ENCODE peak calls at places on chromosomes 3 and 15, in five cellular contexts. One of them, this sample, is unnamed.

GRCh38 chr15:39580630-39581500 is at the start of gene THBS1:
- DNase-seq in Caco-2: peak; percentile 94
- DNase-seq in AG09319: peak; percentile 97
- DNase-seq in WERI-Rb-1: no peak
- DNase-seq in fibroblast of the aortic adventitia: peak; percentile 90
- DNase-seq in this sample: peak; percentile 42

GRCh38 chr3:110164632-110165240 is 827.4 kb upstream of the DPPA4 start:
- DNase-seq in Caco-2: no peak
- DNase-seq in fibroblast of the aortic adventitia: no peak
- DNase-seq in AG09319: no peak
- DNase-seq in WERI-Rb-1: no peak
- DNase-seq in this sample: no peak

GRCh38 chr3:108879915-108880314 is 57.3 kb downstream of the TRAT1 start:
- DNase-seq in AG09319: no peak
- DNase-seq in fibroblast of the aortic adventitia: no peak
- DNase-seq in WERI-Rb-1: no peak
- DNase-seq in Caco-2: no peak
- DNase-seq in this sample: no peak

GRCh38 chr15:78391781-78392180 is 46.2 kb upstream of the IREB2 start:
- DNase-seq in AG09319: no peak
- DNase-seq in Caco-2: no peak
- DNase-seq in WERI-Rb-1: no peak
- DNase-seq in fibroblast of the aortic adventitia: no peak
- DNase-seq in this sample: no peak

GRCh38 chr15:61908241-61908640 is 152.0 kb downstream of the VPS13C start:
- DNase-seq in WERI-Rb-1: no peak
- DNase-seq in Caco-2: no peak
- DNase-seq in AG09319: no peak
- DNase-seq in fibroblast of the aortic adventitia: no peak
- DNase-seq in this sample: no peak

GRCh38 chr3:126293370-126294082 is 63.7 kb downstream of the KLF15 start:
- DNase-seq in fibroblast of the aortic adventitia: no peak
- DNase-seq in Caco-2: no peak
- DNase-seq in WERI-Rb-1: no peak
- DNase-seq in AG09319: no peak
- DNase-seq in this sample: no peak

GRCh38 chr3:55511895-55512585 is 24.9 kb upstream of the WNT5A start:
- DNase-seq in fibroblast of the aortic adventitia: peak; percentile 89
- DNase-seq in WERI-Rb-1: no peak
- DNase-seq in AG09319: no peak
- DNase-seq in Caco-2: no peak
- DNase-seq in this sample: no peak

GRCh38 chr3:22555753-22556152 is 647.4 kb upstream of the UBE2E2 start:
- DNase-seq in WERI-Rb-1: no peak
- DNase-seq in AG09319: no peak
- DNase-seq in Caco-2: no peak
- DNase-seq in fibroblast of the aortic adventitia: no peak
- DNase-seq in this sample: no peak

GRCh38 chr3:128555098-128555825 is 62.3 kb upstream of the GATA2 start:
- DNase-seq in Caco-2: no peak
- DNase-seq in fibroblast of the aortic adventitia: no peak
- DNase-seq in WERI-Rb-1: no peak
- DNase-seq in AG09319: no peak
- DNase-seq in this sample: no peak

GRCh38 chr3:127670761-127671522 is 1.8 kb upstream of the ABTB1 start:
- DNase-seq in WERI-Rb-1: no peak
- DNase-seq in AG09319: no peak
- DNase-seq in Caco-2: no peak
- DNase-seq in fibroblast of the aortic adventitia: no peak
- DNase-seq in this sample: no peak

GRCh38 chr3:27165348-27165747 is 203.8 kb downstream of the NEK10 start:
- DNase-seq in WERI-Rb-1: no peak
- DNase-seq in AG09319: peak; percentile 88
- DNase-seq in fibroblast of the aortic adventitia: peak; percentile 90
- DNase-seq in Caco-2: no peak
- DNase-seq in this sample: no peak

GRCh38 chr3:73520931-73521461 is 103.7 kb downstream of the PDZRN3 start:
- DNase-seq in WERI-Rb-1: peak; percentile 81
- DNase-seq in Caco-2: no peak
- DNase-seq in AG09319: peak; percentile 64
- DNase-seq in fibroblast of the aortic adventitia: peak; percentile 93
- DNase-seq in this sample: no peak

GRCh38 chr3:151909720-151910405 is 36.4 kb downstream of the SUCNR1 start:
- DNase-seq in AG09319: no peak
- DNase-seq in WERI-Rb-1: no peak
- DNase-seq in Caco-2: no peak
- DNase-seq in fibroblast of the aortic adventitia: peak; percentile 93
- DNase-seq in this sample: no peak

GRCh38 chr15:41115088-41115651 is 910 bp downstream of the INO80 start:
- DNase-seq in AG09319: peak; percentile 1
- DNase-seq in Caco-2: no peak
- DNase-seq in fibroblast of the aortic adventitia: peak; percentile 33
- DNase-seq in WERI-Rb-1: no peak
- DNase-seq in this sample: no peak
- TF ChIP-seq CTCF in AG09319: peak; percentile 13
- TF ChIP-seq CTCF in Caco-2: no peak
- TF ChIP-seq CTCF in fibroblast of the aortic adventitia: peak; percentile 30
- TF ChIP-seq CTCF in WERI-Rb-1: no peak
- TF ChIP-seq CTCF in this sample: no peak

DNA sequence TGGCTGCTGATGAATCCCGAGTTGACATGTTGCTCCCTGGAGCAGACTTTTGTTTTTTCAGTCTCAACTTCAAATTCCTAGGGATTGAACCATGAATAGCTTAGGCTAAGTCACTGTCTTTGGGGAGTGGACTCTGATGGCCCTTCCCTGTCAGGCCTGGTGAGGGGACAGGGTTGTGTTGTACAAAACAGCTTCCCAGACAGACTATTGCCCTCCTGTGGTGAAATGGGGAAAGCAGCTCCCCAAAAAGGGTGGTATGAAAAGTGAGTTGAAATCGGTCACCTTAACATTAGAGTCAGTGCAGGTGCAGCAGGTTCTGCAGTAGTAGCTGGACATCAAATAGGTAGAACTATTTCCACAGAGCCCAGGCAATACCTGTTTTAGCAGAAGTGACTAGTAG is 775.6 kb downstream of the ROBO2 start:
- DNase-seq in AG09319: no peak
- DNase-seq in Caco-2: peak; percentile 37
- DNase-seq in fibroblast of the aortic adventitia: no peak
- DNase-seq in WERI-Rb-1: peak; percentile 54
- DNase-seq in this sample: peak; percentile 36
- TF ChIP-seq CTCF in AG09319: peak; percentile 22
- TF ChIP-seq CTCF in Caco-2: no peak
- TF ChIP-seq CTCF in fibroblast of the aortic adventitia: no peak
- TF ChIP-seq CTCF in WERI-Rb-1: peak; percentile 68
- TF ChIP-seq CTCF in this sample: peak; percentile 39

DNA sequence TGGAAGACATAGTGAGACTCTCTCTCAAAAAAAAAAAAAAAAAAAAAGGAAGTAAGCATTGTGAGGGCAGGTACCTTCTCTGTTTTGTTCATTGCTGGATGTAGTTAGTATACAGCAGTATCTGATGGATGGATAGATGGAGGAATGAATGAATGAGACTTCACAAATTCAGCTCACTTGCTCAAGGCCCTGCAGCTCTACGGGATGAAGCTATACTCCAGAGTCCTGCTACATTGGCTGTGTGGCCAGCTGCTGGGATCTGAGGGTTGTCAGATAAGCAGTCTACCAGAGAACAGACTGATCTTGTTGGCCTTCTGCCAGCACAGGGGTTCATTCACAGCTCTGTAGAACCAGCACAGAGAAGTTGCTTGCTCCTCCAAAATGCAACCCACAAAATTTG is 35.0 kb downstream of the MLH1 start:
- DNase-seq in WERI-Rb-1: no peak
- DNase-seq in Caco-2: no peak
- DNase-seq in fibroblast of the aortic adventitia: no peak
- DNase-seq in AG09319: no peak
- DNase-seq in this sample: no peak
- TF ChIP-seq CTCF in WERI-Rb-1: no peak
- TF ChIP-seq CTCF in Caco-2: no peak
- TF ChIP-seq CTCF in fibroblast of the aortic adventitia: no peak
- TF ChIP-seq CTCF in AG09319: no peak
- TF ChIP-seq CTCF in this sample: no peak

GRCh38 chr3:52272831-52273230 is 5.6 kb downstream of the WDR82 start:
- DNase-seq in AG09319: no peak
- DNase-seq in fibroblast of the aortic adventitia: no peak
- DNase-seq in Caco-2: no peak
- DNase-seq in WERI-Rb-1: no peak
- DNase-seq in this sample: no peak

GRCh38 chr3:52265387-52265786 is 13.1 kb downstream of the WDR82 start:
- DNase-seq in AG09319: no peak
- DNase-seq in Caco-2: peak; percentile 57
- DNase-seq in WERI-Rb-1: no peak
- DNase-seq in fibroblast of the aortic adventitia: no peak
- DNase-seq in this sample: no peak

GRCh38 chr3:52268036-52268435 is 10.4 kb downstream of the WDR82 start:
- DNase-seq in AG09319: no peak
- DNase-seq in Caco-2: no peak
- DNase-seq in WERI-Rb-1: no peak
- DNase-seq in fibroblast of the aortic adventitia: no peak
- DNase-seq in this sample: no peak

DNA sequence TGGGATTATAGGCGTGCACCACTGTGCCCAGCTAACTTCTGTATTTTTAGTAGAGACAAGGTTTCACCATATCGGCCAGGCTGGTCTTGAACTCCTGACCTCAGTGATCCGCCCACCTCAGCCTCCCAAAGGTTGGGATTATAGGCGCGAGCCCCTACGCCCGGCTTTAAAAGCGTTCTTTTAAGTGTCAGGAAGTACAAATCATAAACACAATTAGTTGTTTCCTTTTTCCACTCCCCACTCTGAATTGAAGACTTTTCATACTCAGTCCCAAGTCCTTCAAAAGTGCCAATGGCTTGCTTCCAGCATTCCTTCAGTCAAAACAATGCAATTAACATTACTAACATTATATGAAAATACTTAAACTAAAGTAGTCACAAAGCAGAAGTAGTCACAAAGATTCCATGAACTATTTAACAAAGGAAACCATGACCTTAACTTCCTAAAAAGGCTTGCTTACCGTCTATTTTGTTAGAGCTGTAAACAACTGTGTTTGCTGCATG is 8.1 kb downstream of the WDR82 start:
- DNase-seq in AG09319: no peak
- DNase-seq in WERI-Rb-1: no peak
- DNase-seq in Caco-2: no peak
- DNase-seq in fibroblast of the aortic adventitia: no peak
- DNase-seq in this sample: no peak
- TF ChIP-seq CTCF in AG09319: no peak
- TF ChIP-seq CTCF in WERI-Rb-1: no peak
- TF ChIP-seq CTCF in Caco-2: no peak
- TF ChIP-seq CTCF in fibroblast of the aortic adventitia: no peak
- TF ChIP-seq CTCF in this sample: no peak

This sample was measured in glutamatergic neuron.